ENCODE peak calls at places on chromosomes 1 and 21, in five cellular contexts. G is right cardiac atrium; X is tibial artery; P is stimulated activated CD8-positive, alpha-beta memory T cell treated with anti-CD3 and anti-CD28 coated beads, Interleukin-2, amount 100 ng/mL, for 1 hour; S is choroid plexus epithelial cell. K is an unnamed sample.

GRCh38 chr1:8205771-8206170 is 112.1 kb upstream of the SLC45A1 start:
- DNase-seq in G (no peak), X (no peak), P (no peak), S (no peak), K (no peak)

GRCh38 chr1:199447906-199448305 is 579.6 kb upstream of the NR5A2 start:
- DNase-seq in G (peak), X (no peak), P (no peak), S (no peak), K (no peak)

GRCh38 chr1:149843302-149844041 is 55.9 kb upstream of the BOLA1 start:
- DNase-seq in G (peak), X (no peak), P (no peak), S (peak), K (no peak)

GRCh38 chr1:212256404-212256803 is 28.8 kb upstream of the PPP2R5A start:
- DNase-seq in G (no peak), X (no peak), P (no peak), S (no peak), K (peak)

GRCh38 chr1:217568200-217568599 is 62.7 kb downstream of the GPATCH2 start:
- DNase-seq in G (no peak), X (no peak), P (no peak), S (no peak), K (no peak)

GRCh38 chr21:45409466-45410150 is 4.6 kb downstream of the COL18A1 start:
- DNase-seq in G (peak), X (peak), P (no peak), S (no peak), K (no peak)

GRCh38 chr1:206739411-206740076 is 31.0 kb upstream of the IL19 start:
- DNase-seq in G (no peak), X (no peak), P (no peak), S (peak), K (no peak)

GRCh38 chr1:45014403-45015028 is 2.5 kb downstream of the UROD start:
- DNase-seq in G (peak), X (peak), P (peak), S (peak), K (peak)

GRCh38 chr21:45020629-45021427 is 53.6 kb upstream of the ADARB1 start:
- DNase-seq in G (peak), X (peak), P (no peak), S (peak), K (no peak)

GRCh38 chr1:82161651-82162238 is 361.0 kb downstream of the ADGRL2 start:
- DNase-seq in G (no peak), X (no peak), P (no peak), S (peak), K (no peak)

GRCh38 chr1:244494659-244495058 is 33.6 kb downstream of the CATSPERE start:
- DNase-seq in G (no peak), X (no peak), P (no peak), S (no peak), K (no peak)

GRCh38 chr1:203601717-203602309 is 24.8 kb upstream of the ATP2B4 start:
- DNase-seq in G (no peak), X (no peak), P (no peak), S (no peak), K (no peak)

GRCh38 chr1:86972262-86972661 is 57.8 kb downstream of the HS2ST1 start:
- DNase-seq in G (no peak), X (no peak), P (no peak), S (no peak), K (no peak)

GRCh38 chr1:204571631-204572030 is 55.4 kb downstream of the MDM4 start:
- DNase-seq in G (no peak), X (no peak), P (no peak), S (no peak), K (no peak)

GRCh38 chr1:181768216-181768929 is 285.1 kb downstream of the CACNA1E start:
- DNase-seq in G (no peak), X (no peak), P (no peak), S (no peak), K (no peak)

K was measured in T-helper 9 cell.